ENCODE peak calls at places on chromosomes 2 and 18, in seven cellular contexts. D is breast epithelium, J is thyroid gland, A is tibial nerve, N is heart left ventricle, U is body of pancreas, Z is HCT116. M is an unnamed sample.

GRCh38 chr2:73250872-73251846 is 17.1 kb downstream of the CCT7 start:
- DNase-seq in D (no peak), J (no peak), A (no peak), N (no peak), U (peak; percentile 77), Z (no peak), M (peak; percentile 31)

GRCh38 chr18:48003426-48004349 is 73.2 kb upstream of the SMAD2 start:
- DNase-seq in D (no peak), J (no peak), A (no peak), N (peak; percentile 66), U (peak; percentile 75), Z (peak; percentile 72), M (no peak)

GRCh38 chr2:105237045-105237765 is 4.3 kb upstream of the GPR45 start:
- DNase-seq in D (no peak), J (peak; percentile 10), A (no peak), N (no peak), U (no peak), Z (no peak), M (no peak)

GRCh38 chr18:50022985-50023384 is 172.0 kb downstream of the MYO5B start:
- DNase-seq in D (no peak), J (no peak), A (no peak), N (no peak), U (no peak), Z (no peak), M (no peak)

GRCh38 chr2:171723724-171724683 is 36.7 kb downstream of the DYNC1I2 start:
- DNase-seq in D (no peak), J (no peak), A (no peak), N (no peak), U (peak; percentile 25), Z (no peak), M (no peak)

GRCh38 chr2:17827306-17827705 is 11.0 kb downstream of the MSGN1 start:
- DNase-seq in D (no peak), J (no peak), A (no peak), N (no peak), U (no peak), Z (no peak), M (no peak)

GRCh38 chr2:18247282-18248110 is 313.0 kb downstream of the RDH14 start:
- DNase-seq in D (no peak), J (no peak), A (no peak), N (no peak), U (no peak), Z (no peak), M (no peak)

GRCh38 chr2:176395273-176395854 is 126.1 kb downstream of the MTX2 start:
- DNase-seq in D (no peak), J (no peak), A (no peak), N (no peak), U (no peak), Z (no peak), M (no peak)

GRCh38 chr2:48109491-48110204 is 203.3 kb upstream of the FBXO11 start:
- DNase-seq in D (no peak), J (no peak), A (no peak), N (no peak), U (no peak), Z (no peak), M (no peak)

GRCh38 chr2:65997941-65998340 is 437.0 kb upstream of the MEIS1 start:
- DNase-seq in D (no peak), J (no peak), A (no peak), N (no peak), U (no peak), Z (no peak), M (no peak)

GRCh38 chr18:77080283-77080682 is 52.3 kb downstream of the MBP start:
- DNase-seq in D (no peak), J (no peak), A (no peak), N (no peak), U (no peak), Z (no peak), M (no peak)

GRCh38 chr18:3703732-3704176 is 253.8 kb downstream of the TGIF1 start:
- DNase-seq in D (peak; percentile 50), J (peak; percentile 76), A (peak; percentile 23), N (peak; percentile 60), U (peak; percentile 70), Z (peak; percentile 48), M (no peak)

GRCh38 chr2:239156516-239157265 is 244.1 kb downstream of the HDAC4 start:
- DNase-seq in D (no peak), J (no peak), A (peak; percentile 12), N (no peak), U (no peak), Z (no peak), M (peak; percentile 14)

GRCh38 chr18:72866901-72867701 is 686 bp downstream of the NETO1 start:
- DNase-seq in D (no peak), J (no peak), A (no peak), N (no peak), U (no peak), Z (no peak), M (no peak)

GRCh38 chr18:72867721-72868665 is at the start of gene NETO1:
- DNase-seq in D (no peak), J (no peak), A (no peak), N (no peak), U (no peak), Z (no peak), M (no peak)

GRCh38 chr18:72871091-72871490 is 3.3 kb upstream of the NETO1 start:
- DNase-seq in D (no peak), J (no peak), A (no peak), N (no peak), U (no peak), Z (no peak), M (no peak)

GRCh38 chr18:72868666-72869661 is 1.2 kb upstream of the NETO1 start:
- DNase-seq in D (no peak), J (no peak), A (no peak), N (no peak), U (no peak), Z (no peak), M (no peak)

DNA sequence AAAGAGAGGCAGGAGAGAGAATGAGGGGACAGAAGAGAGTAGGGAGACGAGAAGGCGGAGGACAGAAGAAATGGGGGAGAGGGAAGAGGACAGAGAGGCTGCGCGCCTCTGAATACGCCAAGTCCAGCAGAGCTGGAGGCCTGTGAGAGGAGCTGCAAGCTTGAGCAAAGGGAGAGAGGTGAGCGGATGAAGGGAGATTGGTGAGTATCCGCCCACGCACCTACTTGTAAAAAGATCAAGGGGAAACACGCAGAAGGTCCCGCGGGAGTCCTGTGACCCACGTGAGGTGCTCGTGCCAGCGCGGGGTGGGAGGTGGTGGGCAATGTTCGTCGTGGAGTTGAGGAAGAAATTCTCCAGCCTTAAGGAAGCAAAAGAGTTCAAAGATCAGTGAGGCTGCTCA is 2.0 kb upstream of the NETO1 start:
- DNase-seq in D (no peak), J (no peak), A (no peak), N (no peak), U (no peak), Z (no peak), M (no peak)
- TF ChIP-seq CTCF in D (no peak), J (no peak), A (no peak), N (no peak), U (no peak), Z (no peak), M (no peak)

GRCh38 chr2:20424300-20425290 is 22.3 kb upstream of the RHOB start:
- DNase-seq in D (peak; percentile 61), J (no peak), A (no peak), N (peak; percentile 64), U (peak; percentile 20), Z (no peak), M (peak; percentile 37)
- TF ChIP-seq POLR2A in D (no peak), J (no peak), A (peak; percentile 33), N (no peak), U (no peak), Z (no peak), M (peak; percentile 7)

GRCh38 chr2:39584283-39584972 is 81.3 kb upstream of the TMEM178A start:
- DNase-seq in D (no peak), J (no peak), A (no peak), N (no peak), U (no peak), Z (no peak), M (no peak)

GRCh38 chr2:39583781-39584180 is 81.9 kb upstream of the TMEM178A start:
- DNase-seq in D (no peak), J (peak; percentile 7), A (no peak), N (no peak), U (no peak), Z (no peak), M (no peak)

GRCh38 chr2:39587168-39587567 is 78.5 kb upstream of the TMEM178A start:
- DNase-seq in D (no peak), J (no peak), A (no peak), N (no peak), U (no peak), Z (no peak), M (no peak)

GRCh38 chr2:39581866-39582265 is 83.9 kb upstream of the TMEM178A start:
- DNase-seq in D (no peak), J (no peak), A (no peak), N (no peak), U (no peak), Z (no peak), M (no peak)

GRCh38 chr2:39587641-39588040 is 78.1 kb upstream of the TMEM178A start:
- DNase-seq in D (no peak), J (no peak), A (no peak), N (no peak), U (no peak), Z (no peak), M (no peak)
- H3K27me3 ChIP-seq in D (no peaks in the 10 kb centered on the region), J (no peaks in the 10 kb centered on the region), A (no peaks in the 10 kb centered on the region), N (no peaks in the 10 kb centered on the region), U (no peaks in the 10 kb centered on the region), Z (no peaks in the 10 kb centered on the region), M (no peaks in the 10 kb centered on the region)

DNA sequence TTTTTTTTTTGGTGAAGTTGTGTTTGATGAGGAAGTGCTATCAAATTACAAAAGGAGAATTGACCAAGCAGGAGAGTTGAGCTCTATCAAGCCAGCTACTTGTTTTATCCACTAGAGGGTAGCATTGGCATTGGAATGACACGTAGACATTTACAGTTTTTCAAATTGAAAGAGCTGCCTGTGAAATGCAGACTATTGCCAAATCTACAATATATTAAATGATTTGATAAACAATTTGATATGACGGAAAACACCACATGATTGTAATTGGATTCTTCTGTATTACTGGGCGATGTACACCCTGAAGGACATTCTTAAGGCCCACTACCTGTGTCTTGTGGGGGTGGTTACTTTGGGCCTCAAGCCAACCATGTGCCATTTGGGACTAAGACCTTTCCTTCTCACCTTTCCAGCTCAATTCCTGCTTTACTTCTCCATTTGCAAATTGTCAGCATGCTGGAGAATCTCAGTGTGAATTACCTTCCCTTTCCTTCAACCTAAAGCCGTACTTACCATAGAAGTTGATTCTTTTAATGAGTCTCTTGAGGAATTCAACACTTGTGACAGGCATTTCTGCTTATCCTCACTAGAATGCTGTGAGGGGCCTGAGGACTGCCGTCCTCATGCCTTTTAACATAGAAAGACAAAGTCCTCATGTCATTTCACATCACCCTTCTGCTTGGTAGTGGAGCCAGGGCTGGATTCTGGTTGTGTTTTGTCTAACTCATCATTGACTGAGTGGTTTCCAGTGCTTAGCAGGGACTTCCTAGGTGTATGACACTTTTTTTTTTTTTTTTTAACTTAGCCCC is 134.8 kb upstream of the THUMPD2 start:
- DNase-seq in D (no peak), J (no peak), A (no peak), N (peak; percentile 23), U (no peak), Z (peak; percentile 59), M (no peak)
- TF ChIP-seq CTCF in D (peak; percentile 83), J (peak; percentile 74), A (peak; percentile 73), N (peak; percentile 87), U (peak; percentile 45), Z (peak; percentile 64), M (peak; percentile 59)

GRCh38 chr2:128304715-128305554 is 13.7 kb downstream of the HS6ST1 start:
- DNase-seq in D (peak; percentile 96), J (peak; percentile 95), A (peak; percentile 70), N (peak; percentile 83), U (peak; percentile 84), Z (peak; percentile 72), M (peak; percentile 65)
- TF ChIP-seq POLR2A in D (no peak), J (no peak), A (no peak), N (no peak), U (no peak), Z (no peak), M (no peak)

M was measured in gastrocnemius medialis.